ENCODE peak calls at places on chromosomes 13 and 19, in four cellular contexts. One of them, this sample, is unnamed.

GRCh38 chr19:23415561-23416191 is 20.4 kb upstream of the ZNF91 start:
- DNase-seq in astrocyte of the spinal cord: no peak
- DNase-seq in coronary artery: no peak
- DNase-seq in A549: no peak
- DNase-seq in this sample: no peak

GRCh38 chr13:112664501-112665203 is 25.2 kb upstream of the ATP11A start:
- DNase-seq in astrocyte of the spinal cord: no peak
- DNase-seq in coronary artery: no peak
- DNase-seq in A549: no peak
- DNase-seq in this sample: no peak

GRCh38 chr13:40539954-40540706 is 126.3 kb downstream of the FOXO1 start:
- DNase-seq in astrocyte of the spinal cord: peak
- DNase-seq in coronary artery: no peak
- DNase-seq in A549: peak
- DNase-seq in this sample: peak

GRCh38 chr13:80881495-80882482 is 540.9 kb upstream of the SPRY2 start:
- DNase-seq in astrocyte of the spinal cord: no peak
- DNase-seq in coronary artery: no peak
- DNase-seq in A549: peak
- DNase-seq in this sample: no peak

GRCh38 chr13:114152831-114153371 is 20.5 kb upstream of the RASA3 start:
- DNase-seq in astrocyte of the spinal cord: no peak
- DNase-seq in coronary artery: no peak
- DNase-seq in A549: no peak
- DNase-seq in this sample: no peak

GRCh38 chr19:55197531-55197930 is 11.8 kb downstream of the PTPRH start:
- DNase-seq in astrocyte of the spinal cord: no peak
- DNase-seq in coronary artery: no peak
- DNase-seq in A549: peak
- DNase-seq in this sample: no peak

GRCh38 chr13:59710995-59711701 is 452.6 kb downstream of the DIAPH3 start:
- DNase-seq in astrocyte of the spinal cord: peak
- DNase-seq in coronary artery: no peak
- DNase-seq in A549: no peak
- DNase-seq in this sample: no peak

GRCh38 chr19:37303591-37304171 is 67.2 kb upstream of the ZNF527 start:
- DNase-seq in astrocyte of the spinal cord: no peak
- DNase-seq in coronary artery: no peak
- DNase-seq in A549: no peak
- DNase-seq in this sample: no peak

GRCh38 chr19:30812099-30812684 is 440.0 kb downstream of the ZNF536 start:
- DNase-seq in astrocyte of the spinal cord: no peak
- DNase-seq in coronary artery: no peak
- DNase-seq in A549: no peak
- DNase-seq in this sample: no peak

GRCh38 chr13:63774133-63774532 is 2358.5 kb upstream of the PCDH20 start:
- DNase-seq in astrocyte of the spinal cord: no peak
- DNase-seq in coronary artery: no peak
- DNase-seq in A549: no peak
- DNase-seq in this sample: no peak

GRCh38 chr13:19927117-19927734 is 31.3 kb upstream of the ZMYM2 start:
- DNase-seq in astrocyte of the spinal cord: peak
- DNase-seq in coronary artery: no peak
- DNase-seq in A549: peak
- DNase-seq in this sample: no peak

GRCh38 chr19:10390652-10391286 is 10.4 kb upstream of the TYK2 start:
- DNase-seq in astrocyte of the spinal cord: peak
- DNase-seq in coronary artery: no peak
- DNase-seq in A549: peak
- DNase-seq in this sample: no peak

GRCh38 chr13:46622918-46623256 is 69.9 kb downstream of the LRCH1 start:
- DNase-seq in astrocyte of the spinal cord: peak
- DNase-seq in coronary artery: no peak
- DNase-seq in A549: no peak
- DNase-seq in this sample: peak

GRCh38 chr19:55255618-55256423 is 3.0 kb downstream of the PPP6R1 start:
- DNase-seq in astrocyte of the spinal cord: no peak
- DNase-seq in coronary artery: no peak
- DNase-seq in A549: peak
- DNase-seq in this sample: no peak

GRCh38 chr13:100089633-100090032 is 740 bp downstream of the PCCA start:
- DNase-seq in astrocyte of the spinal cord: peak
- DNase-seq in coronary artery: no peak
- DNase-seq in A549: no peak
- DNase-seq in this sample: no peak

GRCh38 chr13:99572921-99573320 is 71.6 kb downstream of the TM9SF2 start:
- DNase-seq in astrocyte of the spinal cord: no peak
- DNase-seq in coronary artery: no peak
- DNase-seq in A549: no peak
- DNase-seq in this sample: no peak

GRCh38 chr13:29679357-29680050 is 84.0 kb upstream of the SLC7A1 start:
- DNase-seq in astrocyte of the spinal cord: no peak
- DNase-seq in coronary artery: no peak
- DNase-seq in A549: no peak
- DNase-seq in this sample: no peak

GRCh38 chr13:110610955-110611595 is 4.3 kb upstream of the NAXD start:
- DNase-seq in astrocyte of the spinal cord: no peak
- DNase-seq in coronary artery: no peak
- DNase-seq in A549: no peak
- DNase-seq in this sample: no peak

GRCh38 chr13:97567510-97568243 is 133.7 kb downstream of the RAP2A start:
- DNase-seq in astrocyte of the spinal cord: no peak
- DNase-seq in coronary artery: no peak
- DNase-seq in A549: peak
- DNase-seq in this sample: no peak

GRCh38 chr19:34639491-34640085 is 37.4 kb downstream of the SCGB2B2 start:
- DNase-seq in astrocyte of the spinal cord: peak
- DNase-seq in coronary artery: no peak
- DNase-seq in A549: peak
- DNase-seq in this sample: peak

GRCh38 chr13:113971471-113972231 is 2.2 kb downstream of the C13orf46 start:
- DNase-seq in astrocyte of the spinal cord: no peak
- DNase-seq in coronary artery: no peak
- DNase-seq in A549: no peak
- DNase-seq in this sample: no peak

GRCh38 chr19:309206-309565 is 18.0 kb upstream of the PLPP2 start:
- DNase-seq in astrocyte of the spinal cord: no peak
- DNase-seq in coronary artery: no peak
- DNase-seq in A549: no peak
- DNase-seq in this sample: no peak

GRCh38 chr19:45166723-45167252 is 6.0 kb upstream of the NKPD1 start:
- DNase-seq in astrocyte of the spinal cord: no peak
- DNase-seq in coronary artery: no peak
- DNase-seq in A549: no peak
- DNase-seq in this sample: no peak

GRCh38 chr19:29702161-29702957 is 12.7 kb downstream of the C19orf12 start:
- DNase-seq in astrocyte of the spinal cord: no peak
- DNase-seq in coronary artery: peak
- DNase-seq in A549: no peak
- DNase-seq in this sample: no peak

GRCh38 chr13:99865420-99865930 is 106.1 kb downstream of the ZIC5 start:
- DNase-seq in astrocyte of the spinal cord: no peak
- DNase-seq in coronary artery: no peak
- DNase-seq in A549: no peak
- DNase-seq in this sample: no peak

GRCh38 chr19:1102407-1103106 is 1.2 kb upstream of the GPX4 start:
- DNase-seq in astrocyte of the spinal cord: peak
- DNase-seq in coronary artery: peak
- DNase-seq in A549: peak
- DNase-seq in this sample: peak

GRCh38 chr13:26515721-26516120 is 41.8 kb upstream of the WASF3 start:
- DNase-seq in astrocyte of the spinal cord: no peak
- DNase-seq in coronary artery: no peak
- DNase-seq in A549: no peak
- DNase-seq in this sample: no peak

GRCh38 chr13:101149735-101150380 is 266.4 kb downstream of the NALCN start:
- DNase-seq in astrocyte of the spinal cord: peak
- DNase-seq in coronary artery: no peak
- DNase-seq in A549: peak
- DNase-seq in this sample: no peak

GRCh38 chr19:47510516-47511127 is 4.2 kb downstream of the NAPA start:
- DNase-seq in astrocyte of the spinal cord: no peak
- DNase-seq in coronary artery: no peak
- DNase-seq in A549: no peak
- DNase-seq in this sample: no peak

GRCh38 chr19:16078311-16078758 is 2.0 kb downstream of the TPM4 start:
- DNase-seq in astrocyte of the spinal cord: no peak
- DNase-seq in coronary artery: no peak
- DNase-seq in A549: peak
- DNase-seq in this sample: no peak

GRCh38 chr19:33704271-33704670 is 82.5 kb downstream of the CHST8 start:
- DNase-seq in astrocyte of the spinal cord: no peak
- DNase-seq in coronary artery: no peak
- DNase-seq in A549: no peak
- DNase-seq in this sample: no peak

GRCh38 chr13:100668408-100668807 is 6.2 kb downstream of the TMTC4 start:
- DNase-seq in astrocyte of the spinal cord: peak
- DNase-seq in coronary artery: no peak
- DNase-seq in A549: no peak
- DNase-seq in this sample: no peak

GRCh38 chr19:42401365-42402303 is 11.5 kb upstream of the CNFN start:
- DNase-seq in astrocyte of the spinal cord: peak
- DNase-seq in coronary artery: peak
- DNase-seq in A549: peak
- DNase-seq in this sample: no peak

GRCh38 chr13:49655906-49656305 is 27.6 kb downstream of the ARL11 start:
- DNase-seq in astrocyte of the spinal cord: no peak
- DNase-seq in coronary artery: no peak
- DNase-seq in A549: no peak
- DNase-seq in this sample: no peak

GRCh38 chr13:80437212-80437611 is 96.3 kb upstream of the SPRY2 start:
- DNase-seq in astrocyte of the spinal cord: no peak
- DNase-seq in coronary artery: no peak
- DNase-seq in A549: no peak
- DNase-seq in this sample: no peak

GRCh38 chr19:51203941-51204720 is 20.7 kb upstream of the CD33 start:
- DNase-seq in astrocyte of the spinal cord: no peak
- DNase-seq in coronary artery: no peak
- DNase-seq in A549: no peak
- DNase-seq in this sample: no peak

GRCh38 chr19:2546128-2547032 is 70.5 kb downstream of the GADD45B start:
- DNase-seq in astrocyte of the spinal cord: peak
- DNase-seq in coronary artery: peak
- DNase-seq in A549: no peak
- DNase-seq in this sample: no peak

GRCh38 chr19:8334458-8335342 is 8.4 kb downstream of the KANK3 start:
- DNase-seq in astrocyte of the spinal cord: peak
- DNase-seq in coronary artery: no peak
- DNase-seq in A549: peak
- DNase-seq in this sample: no peak

GRCh38 chr19:8336072-8336569 is 6.9 kb downstream of the KANK3 start:
- DNase-seq in astrocyte of the spinal cord: no peak
- DNase-seq in coronary artery: no peak
- DNase-seq in A549: no peak
- DNase-seq in this sample: no peak

GRCh38 chr19:8333771-8334457 is 9.1 kb downstream of the KANK3 start:
- DNase-seq in astrocyte of the spinal cord: no peak
- DNase-seq in coronary artery: no peak
- DNase-seq in A549: no peak
- DNase-seq in this sample: no peak

GRCh38 chr19:8336665-8337064 is 6.4 kb downstream of the KANK3 start:
- DNase-seq in astrocyte of the spinal cord: no peak
- DNase-seq in coronary artery: no peak
- DNase-seq in A549: no peak
- DNase-seq in this sample: no peak

DNA sequence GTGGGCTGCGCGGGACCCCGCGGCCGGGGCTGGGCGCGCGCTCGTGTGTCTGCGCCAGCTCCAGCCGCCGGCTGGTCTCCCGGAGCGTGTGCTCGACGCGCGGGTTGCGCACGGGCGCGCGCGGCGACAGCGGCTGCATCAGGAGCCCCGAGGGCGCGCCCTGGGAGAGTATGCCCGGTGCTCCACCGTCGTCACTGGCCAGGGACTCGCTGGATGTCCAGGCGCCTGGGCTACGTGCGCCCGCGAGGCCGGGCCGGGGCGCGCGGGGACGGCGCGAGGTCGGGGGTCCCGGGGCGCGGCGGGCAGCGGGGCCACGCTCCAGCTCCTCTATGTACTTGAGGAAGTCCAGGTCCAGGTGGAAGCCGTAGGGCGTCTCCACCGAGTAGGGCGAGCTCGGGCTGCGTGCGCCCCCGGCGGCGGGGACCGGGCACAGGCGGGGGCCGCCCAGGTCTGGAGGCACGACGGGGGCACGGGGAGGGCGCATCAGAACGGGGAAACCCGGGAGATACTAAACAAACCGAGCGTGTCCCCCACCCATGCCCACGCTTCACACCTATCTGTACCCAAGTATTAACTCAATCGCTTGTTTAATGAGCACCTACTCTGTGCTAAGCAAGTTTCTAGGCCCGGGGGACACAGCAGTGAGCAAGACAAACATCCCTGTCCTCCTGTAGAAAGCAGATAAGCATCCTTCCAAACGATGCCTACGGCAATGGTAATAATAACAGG is 7.6 kb downstream of the KANK3 start:
- DNase-seq in astrocyte of the spinal cord: no peak
- DNase-seq in coronary artery: no peak
- DNase-seq in A549: peak
- DNase-seq in this sample: no peak
- H3K4me3 ChIP-seq in astrocyte of the spinal cord: no peak
- H3K4me3 ChIP-seq in coronary artery: peak
- H3K4me3 ChIP-seq in A549: peak
- H3K4me3 ChIP-seq in this sample: no peak

GRCh38 chr19:40803170-40803856 is 4.3 kb downstream of the EGLN2 start:
- DNase-seq in astrocyte of the spinal cord: no peak
- DNase-seq in coronary artery: no peak
- DNase-seq in A549: no peak
- DNase-seq in this sample: no peak

GRCh38 chr19:40802300-40803169 is 3.5 kb downstream of the EGLN2 start:
- DNase-seq in astrocyte of the spinal cord: no peak
- DNase-seq in coronary artery: no peak
- DNase-seq in A549: no peak
- DNase-seq in this sample: no peak

GRCh38 chr19:40800997-40801377 is 2.0 kb downstream of the EGLN2 start:
- DNase-seq in astrocyte of the spinal cord: no peak
- DNase-seq in coronary artery: no peak
- DNase-seq in A549: no peak
- DNase-seq in this sample: no peak

GRCh38 chr19:40800339-40800996 is 1.5 kb downstream of the EGLN2 start:
- DNase-seq in astrocyte of the spinal cord: no peak
- DNase-seq in coronary artery: no peak
- DNase-seq in A549: no peak
- DNase-seq in this sample: no peak

GRCh38 chr19:40801449-40802299 is 2.7 kb downstream of the EGLN2 start:
- DNase-seq in astrocyte of the spinal cord: no peak
- DNase-seq in coronary artery: no peak
- DNase-seq in A549: no peak
- DNase-seq in this sample: no peak
- H3K4me3 ChIP-seq in astrocyte of the spinal cord: no peak
- H3K4me3 ChIP-seq in coronary artery: peak
- H3K4me3 ChIP-seq in A549: no peak
- H3K4me3 ChIP-seq in this sample: peak

GRCh38 chr13:106286811-106287210 is 248.7 kb downstream of the EFNB2 start:
- DNase-seq in astrocyte of the spinal cord: no peak
- DNase-seq in coronary artery: no peak
- DNase-seq in A549: no peak
- DNase-seq in this sample: no peak
- H3K4me3 ChIP-seq in astrocyte of the spinal cord: no peak
- H3K4me3 ChIP-seq in coronary artery: no peak
- H3K4me3 ChIP-seq in A549: no peak
- H3K4me3 ChIP-seq in this sample: no peak

GRCh38 chr19:3982701-3983541 is 2.3 kb downstream of the EEF2 start:
- DNase-seq in astrocyte of the spinal cord: peak
- DNase-seq in coronary artery: no peak
- DNase-seq in A549: no peak
- DNase-seq in this sample: no peak
- H3K4me3 ChIP-seq in astrocyte of the spinal cord: peak
- H3K4me3 ChIP-seq in coronary artery: peak
- H3K4me3 ChIP-seq in A549: peak
- H3K4me3 ChIP-seq in this sample: peak